ENCODE peak calls at places on chromosomes 11 and 22, in five cellular contexts. One of them, this sample, is unnamed. For H3K9me3, the result is how much of the 10 kb centered on the place peaks cover.

GRCh38 chr11:2467695-2468055 is 22.9 kb downstream of the KCNQ1 start:
- DNase-seq in cardiac muscle cell: no peak
- DNase-seq in pancreas: no peak
- DNase-seq in adrenal gland: peak
- DNase-seq in lung: no peak
- DNase-seq in this sample: no peak

GRCh38 chr22:40665312-40665711 is 14.0 kb upstream of the MCHR1 start:
- DNase-seq in cardiac muscle cell: peak
- DNase-seq in adrenal gland: no peak
- DNase-seq in lung: no peak
- DNase-seq in pancreas: no peak
- DNase-seq in this sample: no peak

GRCh38 chr22:24434472-24435322 is 7.3 kb downstream of the ADORA2A start:
- DNase-seq in lung: no peak
- DNase-seq in pancreas: no peak
- DNase-seq in adrenal gland: peak
- DNase-seq in cardiac muscle cell: peak
- DNase-seq in this sample: peak

GRCh38 chr11:79229047-79229446 is 211.8 kb downstream of the TENM4 start:
- DNase-seq in adrenal gland: no peak
- DNase-seq in pancreas: no peak
- DNase-seq in cardiac muscle cell: no peak
- DNase-seq in lung: no peak
- DNase-seq in this sample: no peak

GRCh38 chr11:127003260-127003981 is 2.9 kb upstream of the KIRREL3 start:
- DNase-seq in lung: no peak
- DNase-seq in pancreas: peak
- DNase-seq in adrenal gland: no peak
- DNase-seq in cardiac muscle cell: no peak
- DNase-seq in this sample: no peak

GRCh38 chr22:45515678-45516077 is 13.0 kb downstream of the FBLN1 start:
- DNase-seq in lung: no peak
- DNase-seq in adrenal gland: no peak
- DNase-seq in cardiac muscle cell: no peak
- DNase-seq in pancreas: no peak
- DNase-seq in this sample: no peak

GRCh38 chr22:27474711-27475547 is 326.6 kb downstream of the MN1 start:
- DNase-seq in cardiac muscle cell: peak
- DNase-seq in adrenal gland: peak
- DNase-seq in pancreas: no peak
- DNase-seq in lung: no peak
- DNase-seq in this sample: no peak

GRCh38 chr11:75352417-75353206 is 1.2 kb upstream of the ARRB1 start:
- DNase-seq in pancreas: no peak
- DNase-seq in adrenal gland: peak
- DNase-seq in lung: peak
- DNase-seq in cardiac muscle cell: no peak
- DNase-seq in this sample: peak

GRCh38 chr11:63565728-63566127 is 2.5 kb upstream of the PLAAT2 start:
- DNase-seq in pancreas: no peak
- DNase-seq in cardiac muscle cell: no peak
- DNase-seq in adrenal gland: no peak
- DNase-seq in lung: peak
- DNase-seq in this sample: no peak

GRCh38 chr11:8682219-8683114 is at the start of the genes RPL27A and TRIM66:
- DNase-seq in lung: peak
- DNase-seq in pancreas: peak
- DNase-seq in adrenal gland: peak
- DNase-seq in cardiac muscle cell: peak
- DNase-seq in this sample: peak

GRCh38 chr11:9568161-9568853 is 5.2 kb upstream of the WEE1 start:
- DNase-seq in pancreas: no peak
- DNase-seq in lung: no peak
- DNase-seq in cardiac muscle cell: peak
- DNase-seq in adrenal gland: no peak
- DNase-seq in this sample: no peak

GRCh38 chr22:46010951-46011626 is 34.1 kb upstream of the WNT7B start:
- DNase-seq in cardiac muscle cell: no peak
- DNase-seq in lung: no peak
- DNase-seq in pancreas: no peak
- DNase-seq in adrenal gland: peak
- DNase-seq in this sample: no peak

GRCh38 chr11:94838027-94838610 is 70.0 kb downstream of the AMOTL1 start:
- DNase-seq in adrenal gland: no peak
- DNase-seq in cardiac muscle cell: no peak
- DNase-seq in pancreas: no peak
- DNase-seq in lung: no peak
- DNase-seq in this sample: no peak

GRCh38 chr11:34749666-34750659 is 129.1 kb downstream of the EHF start:
- DNase-seq in adrenal gland: peak
- DNase-seq in lung: peak
- DNase-seq in cardiac muscle cell: peak
- DNase-seq in pancreas: peak
- DNase-seq in this sample: no peak

GRCh38 chr11:76598426-76598839 is 72.1 kb downstream of the LRRC32 start:
- DNase-seq in pancreas: no peak
- DNase-seq in adrenal gland: peak
- DNase-seq in lung: no peak
- DNase-seq in cardiac muscle cell: peak
- DNase-seq in this sample: no peak

GRCh38 chr11:105673089-105673488 is 63.2 kb downstream of the GRIA4 start:
- DNase-seq in lung: no peak
- DNase-seq in pancreas: peak
- DNase-seq in adrenal gland: no peak
- DNase-seq in cardiac muscle cell: peak
- DNase-seq in this sample: no peak

GRCh38 chr11:114075891-114076441 is 16.5 kb downstream of the ZBTB16 start:
- DNase-seq in lung: no peak
- DNase-seq in pancreas: no peak
- DNase-seq in adrenal gland: peak
- DNase-seq in cardiac muscle cell: peak
- DNase-seq in this sample: peak

GRCh38 chr11:67439321-67440228 is 2.1 kb upstream of the PTPRCAP start:
- DNase-seq in cardiac muscle cell: peak
- DNase-seq in adrenal gland: no peak
- DNase-seq in pancreas: no peak
- DNase-seq in lung: no peak
- DNase-seq in this sample: peak

GRCh38 chr11:132347156-132348090 is 977.0 kb downstream of the NTM start:
- DNase-seq in cardiac muscle cell: no peak
- DNase-seq in lung: no peak
- DNase-seq in adrenal gland: no peak
- DNase-seq in pancreas: no peak
- DNase-seq in this sample: no peak

GRCh38 chr22:47567741-47568140 is 805.3 kb downstream of the TBC1D22A start:
- DNase-seq in cardiac muscle cell: no peak
- DNase-seq in adrenal gland: no peak
- DNase-seq in pancreas: no peak
- DNase-seq in lung: no peak
- DNase-seq in this sample: no peak

GRCh38 chr22:47565607-47566006 is 803.2 kb downstream of the TBC1D22A start:
- DNase-seq in pancreas: no peak
- DNase-seq in cardiac muscle cell: no peak
- DNase-seq in lung: no peak
- DNase-seq in adrenal gland: no peak
- DNase-seq in this sample: no peak

GRCh38 chr22:47569389-47570299 is 807.2 kb downstream of the TBC1D22A start:
- DNase-seq in lung: no peak
- DNase-seq in adrenal gland: no peak
- DNase-seq in pancreas: no peak
- DNase-seq in cardiac muscle cell: no peak
- DNase-seq in this sample: no peak

GRCh38 chr22:47568700-47569099 is 806.2 kb downstream of the TBC1D22A start:
- DNase-seq in lung: no peak
- DNase-seq in pancreas: no peak
- DNase-seq in cardiac muscle cell: no peak
- DNase-seq in adrenal gland: no peak
- DNase-seq in this sample: no peak

GRCh38 chr22:47567126-47567730 is 804.8 kb downstream of the TBC1D22A start:
- DNase-seq in cardiac muscle cell: no peak
- DNase-seq in lung: no peak
- DNase-seq in adrenal gland: no peak
- DNase-seq in pancreas: no peak
- DNase-seq in this sample: no peak
- H3K9me3 ChIP-seq in cardiac muscle cell: under half
- H3K9me3 ChIP-seq in lung: under half
- H3K9me3 ChIP-seq in adrenal gland: under half
- H3K9me3 ChIP-seq in pancreas: under half
- H3K9me3 ChIP-seq in this sample: under half

GRCh38 chr22:42976131-42976530 is 38.8 kb downstream of the PACSIN2 start:
- DNase-seq in cardiac muscle cell: no peak
- DNase-seq in pancreas: no peak
- DNase-seq in lung: no peak
- DNase-seq in adrenal gland: no peak
- DNase-seq in this sample: no peak

GRCh38 chr22:42970029-42970428 is 44.9 kb downstream of the PACSIN2 start:
- DNase-seq in lung: no peak
- DNase-seq in pancreas: no peak
- DNase-seq in cardiac muscle cell: no peak
- DNase-seq in adrenal gland: no peak
- DNase-seq in this sample: no peak

GRCh38 chr22:42973536-42973881 is 41.4 kb downstream of the PACSIN2 start:
- DNase-seq in adrenal gland: no peak
- DNase-seq in pancreas: no peak
- DNase-seq in cardiac muscle cell: no peak
- DNase-seq in lung: no peak
- DNase-seq in this sample: no peak

GRCh38 chr22:42974223-42974622 is 40.7 kb downstream of the PACSIN2 start:
- DNase-seq in lung: no peak
- DNase-seq in adrenal gland: no peak
- DNase-seq in pancreas: no peak
- DNase-seq in cardiac muscle cell: no peak
- DNase-seq in this sample: no peak

DNA sequence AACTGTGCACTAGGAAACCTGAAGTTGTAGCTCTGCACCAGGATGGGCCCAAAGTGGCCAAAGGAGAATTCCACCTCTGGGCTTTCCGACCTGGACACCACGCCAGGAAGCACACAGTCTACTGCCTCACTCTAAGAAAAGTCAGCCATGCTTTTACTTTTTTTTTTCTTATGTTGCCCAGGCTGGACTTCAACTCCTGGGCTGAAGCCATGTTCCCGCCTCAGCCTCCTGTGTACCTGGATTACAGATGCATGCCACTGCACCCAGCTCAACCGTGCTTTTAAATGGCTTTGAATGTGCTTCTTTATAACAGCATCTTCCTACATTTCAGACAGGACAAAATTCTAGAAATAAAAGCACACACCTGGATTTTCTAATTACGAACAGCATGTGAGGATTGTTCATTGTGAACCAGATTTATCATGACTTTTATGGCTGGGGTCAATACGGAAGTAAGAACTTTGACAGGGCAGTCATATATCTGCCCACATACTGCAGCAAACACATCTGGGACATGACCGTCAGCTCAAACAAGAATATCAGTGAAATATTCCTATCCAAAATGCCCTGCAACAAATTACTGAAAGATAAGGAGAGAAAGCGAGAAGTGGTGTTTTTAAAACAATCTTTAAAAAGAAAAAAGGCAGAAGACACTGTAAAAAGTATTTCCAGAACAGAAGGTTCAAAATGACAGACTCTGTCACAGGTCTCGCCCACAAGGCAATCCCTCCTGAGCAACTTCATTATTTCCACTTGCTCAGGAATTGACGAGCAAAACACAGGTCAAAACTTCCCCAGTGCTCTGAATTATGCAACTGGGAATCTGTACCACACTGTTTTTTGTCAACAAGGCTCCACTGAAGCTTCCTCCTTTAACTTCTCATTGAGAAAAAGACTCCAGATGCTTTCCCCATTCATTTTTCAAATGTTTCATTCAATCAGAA is 42.1 kb downstream of the PACSIN2 start:
- DNase-seq in adrenal gland: no peak
- DNase-seq in lung: no peak
- DNase-seq in cardiac muscle cell: no peak
- DNase-seq in pancreas: no peak
- DNase-seq in this sample: no peak
- H3K27ac ChIP-seq in adrenal gland: no peak
- H3K27ac ChIP-seq in lung: peak
- H3K27ac ChIP-seq in cardiac muscle cell: no peak
- H3K27ac ChIP-seq in pancreas: peak
- H3K27ac ChIP-seq in this sample: no peak

GRCh38 chr11:112392860-112393259 is 132.2 kb upstream of the PLET1 start:
- DNase-seq in adrenal gland: no peak
- DNase-seq in lung: no peak
- DNase-seq in pancreas: no peak
- DNase-seq in cardiac muscle cell: no peak
- DNase-seq in this sample: no peak
- TF ChIP-seq CTCF in adrenal gland: no peak
- TF ChIP-seq CTCF in lung: no peak
- TF ChIP-seq CTCF in pancreas: no peak
- TF ChIP-seq CTCF in cardiac muscle cell: no peak
- TF ChIP-seq CTCF in this sample: no peak

GRCh38 chr11:782264-783174 is 5.2 kb upstream of the GATD1 start:
- DNase-seq in cardiac muscle cell: no peak
- DNase-seq in pancreas: no peak
- DNase-seq in lung: no peak
- DNase-seq in adrenal gland: no peak
- DNase-seq in this sample: no peak

GRCh38 chr11:777288-778255 is at the start of gene GATD1:
- DNase-seq in adrenal gland: peak
- DNase-seq in lung: peak
- DNase-seq in cardiac muscle cell: peak
- DNase-seq in pancreas: peak
- DNase-seq in this sample: peak

GRCh38 chr11:776459-777287 is 614 bp downstream of the GATD1 start:
- DNase-seq in adrenal gland: peak
- DNase-seq in pancreas: peak
- DNase-seq in lung: no peak
- DNase-seq in cardiac muscle cell: peak
- DNase-seq in this sample: no peak

GRCh38 chr11:779955-780532 is 2.8 kb upstream of the GATD1 start:
- DNase-seq in cardiac muscle cell: no peak
- DNase-seq in lung: no peak
- DNase-seq in adrenal gland: no peak
- DNase-seq in pancreas: no peak
- DNase-seq in this sample: no peak

DNA sequence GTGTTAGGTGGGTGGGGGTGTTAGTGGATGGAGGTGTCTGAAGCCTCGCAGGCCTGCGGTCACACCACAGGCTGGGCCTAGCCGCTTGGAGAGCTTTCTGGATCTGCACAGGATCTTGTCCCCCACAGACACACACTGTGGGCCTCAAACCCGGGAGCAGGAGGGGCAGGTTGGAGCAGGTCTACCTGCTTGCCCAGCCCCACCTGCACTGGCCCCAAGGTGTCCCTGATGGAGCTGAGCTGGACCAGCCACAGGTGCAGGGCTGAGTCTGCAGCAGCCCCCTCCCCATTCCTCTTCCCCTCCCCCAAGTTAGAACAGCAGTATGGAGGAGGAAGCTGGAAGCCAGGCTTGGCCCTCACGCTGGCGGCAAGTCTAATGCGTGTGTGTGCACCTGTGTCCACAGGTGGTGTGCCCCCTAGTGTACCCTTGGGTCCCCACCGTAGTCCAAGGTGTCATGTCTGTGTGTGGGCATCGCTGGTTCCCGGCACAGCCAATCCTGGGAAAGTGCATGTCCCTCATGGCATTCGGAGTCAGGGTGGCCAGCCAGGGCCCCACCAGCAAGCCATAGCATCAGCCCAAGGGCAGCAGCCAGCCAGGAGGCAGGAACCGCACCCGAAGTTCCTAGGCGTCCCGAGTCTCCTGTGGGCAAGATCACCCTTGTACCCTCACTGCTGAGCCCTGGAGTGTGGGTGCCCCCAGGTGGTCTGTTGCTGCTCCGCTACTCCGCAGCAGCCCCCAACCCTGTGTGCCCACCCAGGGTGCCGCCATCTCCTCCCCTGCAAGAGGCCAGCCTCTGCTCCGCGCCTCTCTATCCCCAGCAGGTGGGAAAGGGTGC is 2.0 kb upstream of the GATD1 start:
- DNase-seq in pancreas: peak
- DNase-seq in lung: no peak
- DNase-seq in cardiac muscle cell: no peak
- DNase-seq in adrenal gland: no peak
- DNase-seq in this sample: no peak
- H3K9me3 ChIP-seq in pancreas: under half
- H3K9me3 ChIP-seq in lung: under half
- H3K9me3 ChIP-seq in cardiac muscle cell: under half
- H3K9me3 ChIP-seq in adrenal gland: under half
- H3K9me3 ChIP-seq in this sample: under half